ENCODE peak calls at places on chromosomes 16 and 17, in six cellular contexts. S is suprapubic skin, A is H9, L is heart left ventricle, W is transverse colon, R is breast epithelium. E is an unnamed sample.

GRCh38 chr17:39750131-39751015 is 12.6 kb downstream of the GRB7 start:
- DNase-seq in S (peak; percentile 55), A (peak; percentile 49), L (peak; percentile 68), W (peak; percentile 11), R (no peak), E (no peak)

GRCh38 chr16:24203675-24204074 is 52.5 kb upstream of the CACNG3 start:
- DNase-seq in S (no peak), A (no peak), L (no peak), W (no peak), R (no peak), E (no peak)

GRCh38 chr17:2889256-2889655 is 93.0 kb downstream of the RAP1GAP2 start:
- DNase-seq in S (no peak), A (peak; percentile 33), L (no peak), W (no peak), R (no peak), E (no peak)

GRCh38 chr16:16030449-16030848 is 81.0 kb downstream of the ABCC1 start:
- DNase-seq in S (no peak), A (no peak), L (no peak), W (no peak), R (no peak), E (no peak)

GRCh38 chr17:81821603-81822311 is 11.3 kb downstream of the MCRIP1 start:
- DNase-seq in S (peak; percentile 85), A (peak; percentile 79), L (peak; percentile 90), W (peak; percentile 95), R (peak; percentile 88), E (peak; percentile 98)

GRCh38 chr16:28279006-28279405 is 13.3 kb upstream of the SBK1 start:
- DNase-seq in S (no peak), A (no peak), L (no peak), W (no peak), R (no peak), E (no peak)

GRCh38 chr17:81276781-81277180 is 18.3 kb downstream of the SLC38A10 start:
- DNase-seq in S (no peak), A (no peak), L (peak; percentile 13), W (no peak), R (no peak), E (no peak)

GRCh38 chr17:38451840-38452529 is 23.7 kb downstream of the ARHGAP23 start:
- DNase-seq in S (no peak), A (peak; percentile 97), L (no peak), W (no peak), R (no peak), E (peak; percentile 46)

GRCh38 chr16:30557397-30557949 is 701 bp downstream of the ZNF764 start:
- DNase-seq in S (no peak), A (no peak), L (no peak), W (no peak), R (no peak), E (peak; percentile 42)

GRCh38 chr16:3702082-3702481 is 15.2 kb downstream of the TRAP1 start:
- DNase-seq in S (no peak), A (no peak), L (no peak), W (no peak), R (no peak), E (no peak)

GRCh38 chr17:29039764-29040598 is 3.0 kb upstream of the PIPOX start:
- DNase-seq in S (no peak), A (no peak), L (no peak), W (no peak), R (no peak), E (no peak)

GRCh38 chr16:66650707-66651473 is 45.7 kb downstream of the CMTM4 start:
- DNase-seq in S (peak; percentile 75), A (peak; percentile 88), L (peak; percentile 80), W (peak; percentile 82), R (peak; percentile 65), E (peak; percentile 62)

GRCh38 chr17:9185688-9186289 is 164.5 kb downstream of the NTN1 start:
- DNase-seq in S (no peak), A (no peak), L (no peak), W (no peak), R (no peak), E (no peak)

GRCh38 chr16:12089492-12090161 is 113.1 kb downstream of the SNX29 start:
- DNase-seq in S (no peak), A (peak; percentile 63), L (peak; percentile 45), W (peak; percentile 37), R (peak; percentile 36), E (no peak)

GRCh38 chr16:75535211-75535843 is 581 bp downstream of the CHST5 start:
- DNase-seq in S (no peak), A (peak; percentile 45), L (no peak), W (no peak), R (no peak), E (no peak)

GRCh38 chr16:76309639-76310335 is 32.6 kb downstream of the CNTNAP4 start:
- DNase-seq in S (no peak), A (no peak), L (no peak), W (no peak), R (no peak), E (no peak)

GRCh38 chr16:52928955-52929354 is 123.7 kb downstream of the CHD9NB start:
- DNase-seq in S (no peak), A (no peak), L (no peak), W (no peak), R (no peak), E (no peak)

GRCh38 chr17:48903401-48903800 is 4.8 kb upstream of the UBE2Z start:
- DNase-seq in S (no peak), A (no peak), L (no peak), W (no peak), R (no peak), E (no peak)

GRCh38 chr17:79849953-79850352 is 10.7 kb upstream of the CBX4 start:
- DNase-seq in S (no peak), A (no peak), L (no peak), W (no peak), R (no peak), E (no peak)

GRCh38 chr17:79850571-79851460 is 11.6 kb upstream of the CBX4 start:
- DNase-seq in S (no peak), A (no peak), L (no peak), W (no peak), R (no peak), E (no peak)

GRCh38 chr17:79847698-79848369 is 8.6 kb upstream of the CBX4 start:
- DNase-seq in S (no peak), A (no peak), L (no peak), W (no peak), R (no peak), E (no peak)

GRCh38 chr17:79845601-79845949 is 6.3 kb upstream of the CBX4 start:
- DNase-seq in S (no peak), A (no peak), L (no peak), W (peak; percentile 57), R (no peak), E (peak; percentile 65)

GRCh38 chr17:79848370-79848766 is 9.1 kb upstream of the CBX4 start:
- DNase-seq in S (no peak), A (no peak), L (no peak), W (no peak), R (no peak), E (no peak)
- H3K4me1 ChIP-seq in S (peaks cover 42% of the 10 kb centered on the region), A (no peaks in the 10 kb centered on the region), L (peaks cover 8% of the 10 kb centered on the region), W (peaks cover 12% of the 10 kb centered on the region), R (peaks cover 4% of the 10 kb centered on the region), E (peaks cover 18% of the 10 kb centered on the region)

DNA sequence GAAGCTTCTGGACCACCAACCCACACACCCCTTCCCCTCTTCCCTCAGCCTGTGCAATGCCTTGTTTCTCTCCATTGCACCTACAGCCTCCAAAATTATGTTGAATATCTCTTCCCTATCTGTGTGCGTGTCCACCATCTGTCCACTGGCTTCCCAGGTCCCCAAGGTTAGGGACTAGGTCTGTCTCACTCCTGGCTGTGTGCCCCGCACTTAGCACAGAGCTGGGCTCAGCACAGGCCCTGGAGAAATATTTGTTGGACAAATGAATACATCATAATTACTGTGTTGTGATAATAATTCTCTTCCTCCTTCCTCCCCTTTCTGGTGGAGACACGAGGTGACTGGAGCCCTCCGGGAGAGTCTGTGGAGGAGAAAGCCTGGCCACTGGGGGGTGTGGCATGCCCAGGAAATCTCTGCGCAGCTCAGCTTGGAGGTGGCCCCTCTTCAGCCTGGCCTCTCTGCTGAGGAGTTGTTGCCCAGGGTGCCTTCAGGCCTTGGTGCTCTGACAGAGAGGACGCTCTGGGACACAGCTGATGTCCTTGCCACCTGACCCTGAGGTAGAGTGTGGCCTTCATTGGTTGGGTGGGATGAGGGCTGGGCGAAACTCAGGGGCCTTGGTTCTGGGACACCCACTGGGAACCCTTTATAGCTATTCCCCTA is 3.3 kb upstream of the BRD7 start:
- DNase-seq in S (no peak), A (no peak), L (no peak), W (no peak), R (no peak), E (no peak)
- TF ChIP-seq CTCF in S (no peak), A (peak; percentile 51), L (no peak), W (no peak), R (no peak), E (no peak)

DNA sequence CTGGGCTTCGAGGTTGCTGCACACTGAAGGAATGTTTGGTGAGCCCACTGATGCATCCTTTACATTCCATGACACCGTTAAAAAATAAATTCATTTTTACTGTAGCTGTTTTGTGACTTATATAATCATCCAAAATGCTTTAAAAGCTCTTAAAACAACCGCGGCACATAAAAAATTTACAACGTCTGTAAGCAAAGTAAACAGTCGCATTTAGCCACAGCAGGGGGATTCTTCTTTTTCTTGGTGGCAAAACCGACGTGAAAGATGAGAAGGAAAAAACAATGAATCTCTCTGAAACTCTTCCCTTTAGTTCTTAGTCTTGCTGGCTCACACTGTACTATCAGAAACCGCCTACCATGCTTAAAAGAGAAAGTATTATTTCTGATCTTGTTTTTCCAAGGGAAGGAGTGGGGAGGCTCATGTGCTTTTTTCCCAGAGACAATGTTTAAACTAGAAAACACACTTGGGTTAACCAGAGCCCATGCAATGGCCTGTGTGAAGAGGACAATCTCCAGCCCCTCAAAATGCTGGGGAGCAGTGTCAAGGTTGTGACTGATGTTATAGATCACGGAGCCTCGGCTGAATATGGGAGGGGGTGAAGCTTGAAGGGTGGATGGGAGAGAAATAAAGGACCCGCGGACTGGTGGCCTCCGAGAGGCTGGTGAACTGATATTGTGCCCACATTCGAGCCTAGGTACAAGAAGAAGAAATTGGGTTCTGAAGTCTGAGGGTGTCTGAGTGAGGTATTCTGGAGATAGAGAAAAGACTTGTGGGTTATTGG is 91.1 kb downstream of the IRF8 start:
- DNase-seq in S (peak; percentile 35), A (no peak), L (no peak), W (no peak), R (no peak), E (no peak)
- H3K4me1 ChIP-seq in S (no peaks in the 10 kb centered on the region), A (no peaks in the 10 kb centered on the region), L (no peaks in the 10 kb centered on the region), W (peaks cover 4% of the 10 kb centered on the region), R (no peaks in the 10 kb centered on the region), E (peaks cover 21% of the 10 kb centered on the region)

DNA sequence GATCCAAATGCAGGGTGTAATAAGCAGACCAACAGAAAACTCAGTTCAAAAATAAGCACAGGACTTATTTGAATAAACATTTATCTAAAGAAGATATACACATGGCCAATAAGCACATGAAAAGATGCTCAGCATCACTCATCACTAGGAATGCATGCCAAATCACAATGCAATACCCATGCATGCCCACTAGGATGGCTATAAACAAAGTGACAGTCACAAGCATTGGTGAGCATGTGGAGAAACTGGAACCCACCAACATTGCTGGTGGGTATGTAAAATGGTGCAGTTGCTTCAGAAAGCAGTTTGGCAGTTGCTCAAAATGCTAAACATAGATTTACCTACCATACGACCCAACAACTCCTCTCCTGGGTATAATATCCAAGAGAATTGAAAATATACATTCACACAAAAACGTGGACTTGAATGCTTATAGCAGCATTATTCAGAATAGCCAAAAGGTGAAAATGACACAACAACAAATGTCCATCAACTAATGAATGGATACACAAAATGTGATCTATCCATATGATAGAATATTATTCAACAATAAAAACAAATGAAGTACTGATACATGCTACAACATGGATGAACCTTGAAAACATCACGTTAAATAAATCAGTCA is 20.1 kb downstream of the UBE2O start:
- DNase-seq in S (no peak), A (no peak), L (no peak), W (no peak), R (no peak), E (no peak)
- TF ChIP-seq CTCF in S (no peak), A (peak; percentile 72), L (peak; percentile 10), W (no peak), R (peak; percentile 22), E (no peak)

E was measured in mucosa of descending colon.